ENCODE peak calls at places on chromosomes 3 and 15, in eight cellular contexts. R, H, W, T, B, P, J and Y are unnamed samples.
A peak's percentile ranks its signal among the peaks of the same experiment; 100 is the strongest.

GRCh38 chr3:107524214-107525100 is 1.7 kb downstream of the BBX start:
- DNase-seq in J (peak; percentile 49), P (peak; percentile 67), W (peak; percentile 56), B (peak; percentile 62), T (peak; percentile 44), H (peak; percentile 41), R (peak; percentile 77), Y (peak; percentile 79)

GRCh38 chr3:58487140-58487886 is 4.6 kb upstream of the KCTD6 start:
- DNase-seq in W (no peak), B (peak; percentile 74), H (no peak), T (no peak), R (no peak), P (peak; percentile 39), J (peak; percentile 27), Y (peak; percentile 66)

GRCh38 chr3:160169139-160169830 is 55.9 kb upstream of the C3orf80 start:
- DNase-seq in W (no peak), T (no peak), B (peak; percentile 98), H (no peak), J (no peak), R (no peak), P (no peak), Y (no peak)

GRCh38 chr3:14546041-14546440 is 5.9 kb upstream of the GRIP2 start:
- DNase-seq in B (no peak), P (peak; percentile 11), R (no peak), H (no peak), J (no peak), T (no peak), W (no peak), Y (no peak)

GRCh38 chr15:92429378-92430066 is 35.8 kb downstream of the ST8SIA2 start:
- DNase-seq in J (no peak), W (no peak), P (no peak), R (no peak), B (peak; percentile 86), T (peak; percentile 52), H (no peak), Y (no peak)

GRCh38 chr3:53493997-53494791 is at the start of gene CACNA1D:
- DNase-seq in T (peak; percentile 4), P (no peak), J (no peak), H (no peak), W (no peak), R (no peak), B (peak; percentile 11), Y (peak; percentile 50)

GRCh38 chr15:101045236-101045646 is 126.1 kb downstream of the LRRK1 start:
- DNase-seq in B (no peak), H (no peak), T (no peak), P (peak; percentile 47), W (no peak), J (peak; percentile 17), R (peak; percentile 52), Y (peak; percentile 35)

GRCh38 chr15:69408841-69409240 is 5.3 kb upstream of the KIF23 start:
- DNase-seq in P (no peak), W (no peak), T (no peak), B (no peak), R (no peak), H (no peak), J (no peak), Y (no peak)

GRCh38 chr3:155190686-155191085 is 102.8 kb downstream of the STRIT1 start:
- DNase-seq in W (no peak), R (no peak), B (no peak), H (no peak), P (no peak), T (no peak), J (no peak), Y (no peak)

GRCh38 chr3:169841171-169841570 is 28.5 kb upstream of the LRRC34 start:
- DNase-seq in H (no peak), P (no peak), W (no peak), R (no peak), B (no peak), T (peak; percentile 54), J (no peak), Y (no peak)

GRCh38 chr15:58598829-58599210 is 150.7 kb downstream of the ADAM10 start:
- DNase-seq in R (no peak), B (no peak), W (no peak), H (no peak), P (no peak), J (no peak), T (no peak), Y (no peak)

GRCh38 chr3:123080864-123081562 is 14.2 kb downstream of the PDIA5 start:
- DNase-seq in P (no peak), W (no peak), J (no peak), B (no peak), H (no peak), R (no peak), T (no peak), Y (no peak)

GRCh38 chr3:54353547-54354339 is 231.4 kb downstream of the CACNA2D3 start:
- DNase-seq in B (peak; percentile 27), T (no peak), P (peak; percentile 40), R (no peak), H (no peak), J (peak; percentile 25), W (no peak), Y (no peak)

GRCh38 chr3:109023656-109024254 is 70.1 kb upstream of the GUCA1C start:
- DNase-seq in P (peak; percentile 46), R (no peak), T (peak; percentile 59), H (peak; percentile 25), J (no peak), W (peak; percentile 18), B (peak; percentile 39), Y (peak; percentile 31)
- TF ChIP-seq CTCF in P (peak; percentile 69), R (no peak), T (peak; percentile 82), H (peak; percentile 67), J (peak; percentile 77), W (peak; percentile 58), B (peak; percentile 80), Y (peak; percentile 85)

GRCh38 chr3:30743641-30744317 is 137.4 kb downstream of the TGFBR2 start:
- DNase-seq in H (no peak), R (no peak), W (no peak), B (no peak), T (no peak), J (no peak), P (no peak), Y (no peak)

GRCh38 chr3:30743086-30743619 is 136.8 kb downstream of the TGFBR2 start:
- DNase-seq in T (no peak), R (no peak), H (no peak), P (no peak), W (no peak), J (no peak), B (no peak), Y (no peak)

GRCh38 chr3:30738605-30739004 is 132.2 kb downstream of the TGFBR2 start:
- DNase-seq in P (no peak), T (no peak), R (no peak), J (no peak), W (no peak), H (no peak), B (no peak), Y (no peak)

GRCh38 chr3:30737746-30738499 is 131.5 kb downstream of the TGFBR2 start:
- DNase-seq in T (no peak), J (no peak), P (no peak), B (no peak), R (no peak), W (no peak), H (no peak), Y (no peak)

GRCh38 chr3:30741870-30742269 is 135.5 kb downstream of the TGFBR2 start:
- DNase-seq in P (no peak), J (no peak), R (no peak), B (no peak), H (no peak), W (no peak), T (no peak), Y (no peak)
- H3K27ac ChIP-seq in P (no peak overlapping the region), J (no peak overlapping the region), R (no peak overlapping the region), B (no peak overlapping the region), H (no peak overlapping the region), W (no peak overlapping the region), T (no peak overlapping the region), Y (no peak overlapping the region)

GRCh38 chr3:66473181-66473580 is 27.6 kb downstream of the LRIG1 start:
- DNase-seq in R (no peak), H (no peak), P (no peak), B (peak; percentile 59), T (no peak), W (no peak), J (no peak), Y (no peak)
- H3K4me1 ChIP-seq in R (peaks cover 97% of the 10 kb centered on the region), H (peaks cover 85% of the 10 kb centered on the region), P (peaks cover 63% of the 10 kb centered on the region), B (peaks cover 10% of the 10 kb centered on the region), T (peaks cover 35% of the 10 kb centered on the region), W (peaks cover 61% of the 10 kb centered on the region), J (peaks cover 89% of the 10 kb centered on the region), Y (peaks cover 60% of the 10 kb centered on the region)

GRCh38 chr3:30567139-30567753 is 39.2 kb upstream of the TGFBR2 start:
- DNase-seq in R (no peak), B (no peak), J (no peak), T (no peak), W (no peak), H (peak; percentile 15), P (no peak), Y (peak; percentile 19)
- TF ChIP-seq CTCF in R (no peak), B (no peak), J (peak; percentile 10), T (no peak), W (no peak), H (peak; percentile 19), P (no peak), Y (peak; percentile 12)

GRCh38 chr3:188049890-188050530 is 103.9 kb upstream of the LPP start:
- DNase-seq in J (no peak), H (no peak), T (no peak), W (no peak), R (no peak), P (no peak), B (no peak), Y (no peak)
- H3K27ac ChIP-seq in J (no peak overlapping the region), H (no peak overlapping the region), T (no peak overlapping the region), W (no peak overlapping the region), R (no peak overlapping the region), P (no peak overlapping the region), B (no peak overlapping the region), Y (no peak overlapping the region)

GRCh38 chr3:13517253-13517977 is 31.5 kb upstream of the FBLN2 start:
- DNase-seq in J (peak; percentile 89), H (no peak), T (no peak), W (peak; percentile 87), P (peak; percentile 92), B (no peak), R (peak; percentile 90), Y (no peak)
- H3K4me1 ChIP-seq in J (peaks cover 47% of the 10 kb centered on the region), H (no peaks in the 10 kb centered on the region), T (no peaks in the 10 kb centered on the region), W (peaks cover 71% of the 10 kb centered on the region), P (peaks cover 38% of the 10 kb centered on the region), B (no peaks in the 10 kb centered on the region), R (no peaks in the 10 kb centered on the region), Y (no peaks in the 10 kb centered on the region)

GRCh38 chr3:113243071-113243470 is 31.7 kb downstream of the BOC start:
- DNase-seq in H (no peak), R (no peak), T (peak; percentile 5), W (no peak), P (no peak), J (no peak), B (no peak), Y (no peak)
- TF ChIP-seq CTCF in H (no peak), R (no peak), T (no peak), W (no peak), P (no peak), J (no peak), B (no peak), Y (no peak)